ENCODE peak calls at places on chromosomes 4 and X, in ten cellular contexts. J, F, N, X, B, D, U, A, E and Z are unnamed samples.

GRCh38 chr4:1983846-1984405 is 24.8 kb downstream of the NELFA start:
- DNase-seq in J (no peak), F (peak), N (no peak), X (no peak), B (no peak), D (no peak), U (no peak), A (peak), E (no peak), Z (no peak)

GRCh38 chr4:74330295-74330750 is 22.1 kb downstream of the EPGN start:
- DNase-seq in J (no peak), F (no peak), N (no peak), X (no peak), B (no peak), D (no peak), U (no peak), A (no peak), E (no peak), Z (no peak)

GRCh38 chrX:70168238-70169188 is 8.8 kb upstream of the DGAT2L6 start:
- DNase-seq in J (no peak), F (no peak), N (peak), X (peak), B (no peak), D (no peak), U (peak), A (peak), E (no peak), Z (no peak)

GRCh38 chrX:13902406-13902805 is 85.5 kb upstream of the GPM6B start:
- DNase-seq in J (no peak), F (no peak), N (no peak), X (peak), B (no peak), D (no peak), U (no peak), A (no peak), E (no peak), Z (no peak)

GRCh38 chrX:119272882-119273806 is 37.1 kb downstream of the PGRMC1 start:
- DNase-seq in J (peak), F (no peak), N (no peak), X (peak), B (no peak), D (peak), U (no peak), A (peak), E (no peak), Z (no peak)

GRCh38 chr4:153170407-153170806 is 33.8 kb upstream of the TRIM2 start:
- DNase-seq in J (no peak), F (no peak), N (no peak), X (no peak), B (no peak), D (no peak), U (no peak), A (no peak), E (no peak), Z (no peak)

GRCh38 chr4:188439641-188440311 is 300.5 kb downstream of the TRIML1 start:
- DNase-seq in J (peak), F (peak), N (no peak), X (peak), B (no peak), D (no peak), U (no peak), A (peak), E (no peak), Z (no peak)

GRCh38 chr4:3821580-3822229 is 55.5 kb downstream of the ADRA2C start:
- DNase-seq in J (no peak), F (no peak), N (no peak), X (no peak), B (no peak), D (no peak), U (no peak), A (no peak), E (no peak), Z (no peak)

GRCh38 chr4:147638942-147639341 is 21.7 kb downstream of the TMEM184C start:
- DNase-seq in J (no peak), F (no peak), N (no peak), X (peak), B (no peak), D (no peak), U (no peak), A (no peak), E (no peak), Z (no peak)

GRCh38 chr4:56757270-56757746 is 64.2 kb downstream of the SPINK2 start:
- DNase-seq in J (no peak), F (no peak), N (no peak), X (peak), B (no peak), D (peak), U (peak), A (no peak), E (no peak), Z (no peak)

GRCh38 chr4:1767770-1768366 is 25.2 kb upstream of the FGFR3 start:
- DNase-seq in J (no peak), F (peak), N (no peak), X (peak), B (no peak), D (no peak), U (no peak), A (peak), E (no peak), Z (no peak)

GRCh38 chr4:97987019-97987648 is 156.1 kb downstream of the STPG2 start:
- DNase-seq in J (no peak), F (no peak), N (no peak), X (peak), B (no peak), D (no peak), U (no peak), A (peak), E (no peak), Z (peak)

GRCh38 chr4:154329939-154330338 is 161.7 kb downstream of the DCHS2 start:
- DNase-seq in J (no peak), F (no peak), N (peak), X (peak), B (peak), D (peak), U (no peak), A (no peak), E (no peak), Z (no peak)

GRCh38 chr4:183175631-183176232 is 76.7 kb downstream of the WWC2 start:
- DNase-seq in J (no peak), F (no peak), N (no peak), X (no peak), B (no peak), D (no peak), U (no peak), A (peak), E (no peak), Z (no peak)

GRCh38 chrX:101813200-101813599 is 118.6 kb downstream of the ZMAT1 start:
- DNase-seq in J (no peak), F (no peak), N (no peak), X (no peak), B (no peak), D (no peak), U (no peak), A (no peak), E (no peak), Z (no peak)

GRCh38 chr4:184287697-184288255 is 70.1 kb upstream of the ENPP6 start:
- DNase-seq in J (no peak), F (no peak), N (peak), X (peak), B (peak), D (no peak), U (no peak), A (no peak), E (peak), Z (no peak)

GRCh38 chr4:1842993-1843448 is 12.9 kb downstream of the LETM1 start:
- DNase-seq in J (no peak), F (no peak), N (peak), X (peak), B (no peak), D (no peak), U (peak), A (no peak), E (peak), Z (peak)

GRCh38 chr4:53510981-53511380 is 80.3 kb downstream of the LNX1 start:
- DNase-seq in J (no peak), F (no peak), N (no peak), X (peak), B (no peak), D (no peak), U (no peak), A (no peak), E (no peak), Z (no peak)

GRCh38 chrX:10109695-10110094 is 47.1 kb upstream of the CLCN4 start:
- DNase-seq in J (peak), F (no peak), N (no peak), X (no peak), B (no peak), D (peak), U (no peak), A (no peak), E (no peak), Z (no peak)

GRCh38 chr4:57777871-57778270 is 667.7 kb upstream of the IGFBP7 start:
- DNase-seq in J (no peak), F (no peak), N (no peak), X (no peak), B (no peak), D (no peak), U (no peak), A (no peak), E (no peak), Z (no peak)

DNA sequence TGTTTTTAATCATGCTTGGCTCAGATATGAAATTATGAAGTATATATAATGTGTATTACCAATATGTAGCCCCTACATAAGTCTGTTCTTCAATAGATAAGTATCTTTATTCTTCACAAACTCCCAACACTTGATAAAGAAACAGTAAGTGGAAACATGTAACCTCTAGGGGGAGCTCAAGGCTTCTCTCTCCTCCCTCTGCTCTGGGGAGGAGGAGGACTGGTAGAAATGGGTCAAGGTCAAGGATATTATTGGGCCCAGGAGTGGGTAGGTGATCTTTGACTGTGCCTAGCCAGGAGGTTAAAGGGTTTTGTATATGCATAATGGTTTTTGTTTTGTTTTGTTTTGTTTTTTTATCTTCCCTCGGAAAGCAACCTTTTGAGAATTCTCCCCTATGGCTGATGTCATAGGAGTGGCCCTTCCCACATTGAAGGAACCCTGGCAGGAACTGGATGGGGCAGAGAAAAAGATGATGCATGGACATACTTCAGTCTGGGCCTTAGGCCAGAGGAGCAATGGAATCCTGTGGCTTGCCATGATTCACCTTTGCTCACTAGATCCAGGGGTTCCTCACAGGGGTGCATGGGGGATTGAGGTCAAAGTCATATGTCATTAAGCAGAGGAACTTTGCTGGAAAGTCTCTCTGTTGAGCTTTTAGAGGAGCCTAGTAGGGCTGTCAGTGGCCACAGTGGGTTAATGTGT is 460.3 kb downstream of the MID1IP1 start:
- DNase-seq in J (no peak), F (peak), N (no peak), X (peak), B (no peak), D (no peak), U (no peak), A (peak), E (peak), Z (peak)
- TF ChIP-seq CTCF in J (peak), F (peak), N (peak), X (peak), B (peak), D (peak), U (peak), A (peak), E (peak), Z (peak)

DNA sequence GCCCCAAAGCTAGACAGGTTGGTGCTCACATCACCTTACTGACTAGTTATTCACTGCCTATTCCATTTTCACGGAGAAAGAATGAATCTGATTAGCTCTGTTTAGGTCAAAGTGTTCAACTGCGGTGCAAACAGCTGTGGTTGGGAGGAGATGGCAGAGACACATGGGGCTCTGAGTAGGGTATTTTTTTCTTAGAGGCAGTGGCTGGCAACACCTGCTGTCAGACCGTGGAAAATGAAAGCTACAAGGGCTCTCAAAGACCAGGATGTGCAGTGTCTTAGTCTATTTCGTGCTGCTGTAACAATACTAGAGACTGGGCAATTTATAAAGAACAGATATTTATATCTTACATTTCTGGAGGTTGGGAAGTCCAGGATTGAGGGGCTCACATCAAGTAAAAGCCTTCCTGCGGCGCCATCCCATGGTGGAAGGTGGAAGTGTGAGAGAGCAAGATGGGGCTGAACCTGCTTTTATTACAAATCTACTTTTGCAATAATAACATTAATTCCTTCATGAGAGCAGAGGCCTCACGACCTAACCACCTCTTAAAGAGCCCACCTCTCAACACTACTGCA is 10.6 kb downstream of the NYX start:
- DNase-seq in J (no peak), F (no peak), N (no peak), X (no peak), B (no peak), D (peak), U (no peak), A (no peak), E (no peak), Z (no peak)
- TF ChIP-seq CTCF in J (no peak), F (peak), N (peak), X (peak), B (no peak), D (no peak), U (peak), A (peak), E (no peak), Z (peak)

GRCh38 chrX:1105671-1106419 is 106.6 kb downstream of the CRLF2 start:
- DNase-seq in J (no peak), F (no peak), N (no peak), X (no peak), B (no peak), D (no peak), U (no peak), A (no peak), E (no peak), Z (no peak)
- TF ChIP-seq CTCF in J (no peak), F (no peak), N (no peak), X (no peak), B (no peak), D (no peak), U (no peak), A (no peak), E (no peak), Z (no peak)

GRCh38 chr4:115852767-115853091 is 739.3 kb upstream of the NDST4 start:
- DNase-seq in J (no peak), F (no peak), N (no peak), X (no peak), B (no peak), D (no peak), U (no peak), A (no peak), E (no peak), Z (no peak)
- TF ChIP-seq CTCF in J (no peak), F (no peak), N (no peak), X (no peak), B (no peak), D (no peak), U (no peak), A (no peak), E (no peak), Z (no peak)

GRCh38 chr4:69323284-69323683 is 43.0 kb downstream of the UGT2B28 start:
- DNase-seq in J (no peak), F (no peak), N (no peak), X (no peak), B (no peak), D (no peak), U (no peak), A (no peak), E (no peak), Z (no peak)
- TF ChIP-seq CTCF in J (no peak), F (peak), N (no peak), X (no peak), B (no peak), D (no peak), U (no peak), A (no peak), E (no peak), Z (peak)

GRCh38 chrX:113747274-113747973 is 836.5 kb upstream of the HTR2C start:
- DNase-seq in J (no peak), F (no peak), N (no peak), X (no peak), B (no peak), D (no peak), U (no peak), A (no peak), E (no peak), Z (no peak)

GRCh38 chrX:113743069-113743468 is 840.8 kb upstream of the HTR2C start:
- DNase-seq in J (no peak), F (no peak), N (no peak), X (no peak), B (no peak), D (no peak), U (no peak), A (no peak), E (no peak), Z (no peak)

GRCh38 chrX:113741744-113742143 is 842.1 kb upstream of the HTR2C start:
- DNase-seq in J (no peak), F (peak), N (no peak), X (peak), B (no peak), D (no peak), U (no peak), A (peak), E (no peak), Z (no peak)
- TF ChIP-seq CTCF in J (no peak), F (peak), N (no peak), X (peak), B (no peak), D (no peak), U (no peak), A (peak), E (no peak), Z (peak)

DNA sequence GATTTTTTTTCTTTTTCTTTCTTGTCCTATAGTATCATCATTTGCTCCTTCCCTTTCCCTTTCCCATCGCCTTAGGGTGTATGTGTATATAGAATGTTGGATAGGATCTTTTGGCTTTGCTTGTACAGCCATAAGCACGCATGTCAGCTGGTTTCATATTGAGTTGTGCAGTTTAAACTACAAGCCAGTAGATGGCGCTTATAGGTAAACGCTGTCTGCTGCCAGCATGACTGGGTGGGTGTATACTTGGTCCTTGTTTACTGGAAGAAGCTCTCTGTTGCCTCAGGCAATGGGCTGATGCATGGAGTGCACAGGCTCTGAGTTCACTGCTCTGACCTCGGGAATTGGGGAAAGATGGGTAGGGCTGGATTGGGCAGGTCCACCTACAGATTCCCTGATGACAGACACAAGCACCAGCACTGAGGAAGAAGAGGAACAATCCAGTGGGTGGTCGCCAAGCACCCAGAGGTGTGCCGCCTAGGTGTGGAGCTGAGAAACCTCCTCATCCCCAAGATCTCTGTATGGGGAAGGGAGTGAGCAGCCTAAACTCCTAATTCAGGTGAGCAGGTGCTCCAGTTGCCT is 831.5 kb downstream of the STIM2 start:
- DNase-seq in J (no peak), F (peak), N (peak), X (peak), B (no peak), D (no peak), U (peak), A (peak), E (no peak), Z (peak)
- TF ChIP-seq CTCF in J (no peak), F (peak), N (peak), X (peak), B (no peak), D (no peak), U (peak), A (peak), E (no peak), Z (peak)